ENCODE peak calls at places on chromosomes 12 and 14, in seven cellular contexts. One of them, this sample, is unnamed.

GRCh38 chr12:12017798-12018197 is 52.9 kb upstream of the BCL2L14 start:
- DNase-seq in GM12878: no peak
- DNase-seq in psoas muscle: no peak
- DNase-seq in heart left ventricle: no peak
- DNase-seq in lung: no peak
- DNase-seq in IMR-90: no peak
- DNase-seq in fibroblast of pulmonary artery: no peak
- DNase-seq in this sample: no peak

GRCh38 chr12:107684029-107684790 is 1.4 kb upstream of the PWP1 start:
- DNase-seq in GM12878: no peak
- DNase-seq in psoas muscle: no peak
- DNase-seq in heart left ventricle: no peak
- DNase-seq in lung: no peak
- DNase-seq in IMR-90: peak
- DNase-seq in fibroblast of pulmonary artery: no peak
- DNase-seq in this sample: no peak

GRCh38 chr14:63996575-63997220 is 143.9 kb downstream of the SYNE2 start:
- DNase-seq in GM12878: no peak
- DNase-seq in psoas muscle: no peak
- DNase-seq in heart left ventricle: no peak
- DNase-seq in lung: no peak
- DNase-seq in IMR-90: no peak
- DNase-seq in fibroblast of pulmonary artery: peak
- DNase-seq in this sample: peak

GRCh38 chr12:67920432-67920831 is 68.8 kb upstream of the IFNG-AS1 start:
- DNase-seq in GM12878: no peak
- DNase-seq in psoas muscle: no peak
- DNase-seq in heart left ventricle: no peak
- DNase-seq in lung: no peak
- DNase-seq in IMR-90: no peak
- DNase-seq in fibroblast of pulmonary artery: no peak
- DNase-seq in this sample: no peak

GRCh38 chr12:54352022-54352531 is 12.2 kb downstream of the GPR84 start:
- DNase-seq in GM12878: no peak
- DNase-seq in psoas muscle: peak
- DNase-seq in heart left ventricle: peak
- DNase-seq in lung: peak
- DNase-seq in IMR-90: peak
- DNase-seq in fibroblast of pulmonary artery: peak
- DNase-seq in this sample: peak

GRCh38 chr12:91972896-91973295 is 172.8 kb downstream of the BTG1 start:
- DNase-seq in GM12878: no peak
- DNase-seq in psoas muscle: no peak
- DNase-seq in heart left ventricle: no peak
- DNase-seq in lung: no peak
- DNase-seq in IMR-90: no peak
- DNase-seq in fibroblast of pulmonary artery: no peak
- DNase-seq in this sample: no peak

GRCh38 chr12:113007166-113007565 is 28.8 kb downstream of the OAS2 start:
- DNase-seq in GM12878: no peak
- DNase-seq in psoas muscle: no peak
- DNase-seq in heart left ventricle: no peak
- DNase-seq in lung: no peak
- DNase-seq in IMR-90: peak
- DNase-seq in fibroblast of pulmonary artery: peak
- DNase-seq in this sample: peak

GRCh38 chr12:124123432-124124015 is 150.5 kb downstream of the ZNF664 start:
- DNase-seq in GM12878: no peak
- DNase-seq in psoas muscle: no peak
- DNase-seq in heart left ventricle: no peak
- DNase-seq in lung: no peak
- DNase-seq in IMR-90: no peak
- DNase-seq in fibroblast of pulmonary artery: no peak
- DNase-seq in this sample: no peak

DNA sequence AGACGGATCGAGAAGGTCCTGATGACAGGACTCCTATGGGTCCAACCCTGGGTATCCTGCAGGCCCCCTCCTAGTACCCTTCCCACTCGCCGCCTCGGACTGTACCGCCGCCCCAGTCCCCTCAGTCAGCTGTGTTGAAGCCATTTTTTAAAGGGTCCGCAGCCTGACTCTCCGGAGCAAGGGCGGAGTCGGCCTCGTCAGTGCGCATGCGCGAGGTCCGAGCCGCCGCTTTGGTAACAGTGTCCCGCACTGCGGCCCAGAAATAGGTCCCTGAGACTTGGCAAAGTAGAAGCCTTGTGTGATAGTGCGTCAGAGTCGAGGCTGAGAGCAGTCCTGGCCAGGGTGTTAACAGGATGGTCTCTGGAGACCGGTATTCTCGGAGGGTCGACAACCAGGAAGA is 769.0 kb upstream of the ALG10B start:
- DNase-seq in GM12878: no peak
- DNase-seq in psoas muscle: no peak
- DNase-seq in heart left ventricle: no peak
- DNase-seq in lung: no peak
- DNase-seq in IMR-90: no peak
- DNase-seq in fibroblast of pulmonary artery: no peak
- DNase-seq in this sample: no peak
- H3K4me3 ChIP-seq in GM12878: no peak
- H3K4me3 ChIP-seq in psoas muscle: no peak
- H3K4me3 ChIP-seq in heart left ventricle: no peak
- H3K4me3 ChIP-seq in lung: no peak
- H3K4me3 ChIP-seq in IMR-90: no peak
- H3K4me3 ChIP-seq in fibroblast of pulmonary artery: no peak
- H3K4me3 ChIP-seq in this sample: no peak

GRCh38 chr14:76924363-76925151 is 98.3 kb downstream of the LRRC74A start:
- DNase-seq in GM12878: no peak
- DNase-seq in psoas muscle: no peak
- DNase-seq in heart left ventricle: no peak
- DNase-seq in lung: no peak
- DNase-seq in IMR-90: no peak
- DNase-seq in fibroblast of pulmonary artery: no peak
- DNase-seq in this sample: no peak
- H3K4me3 ChIP-seq in GM12878: no peak
- H3K4me3 ChIP-seq in psoas muscle: no peak
- H3K4me3 ChIP-seq in heart left ventricle: no peak
- H3K4me3 ChIP-seq in lung: no peak
- H3K4me3 ChIP-seq in IMR-90: no peak
- H3K4me3 ChIP-seq in fibroblast of pulmonary artery: no peak
- H3K4me3 ChIP-seq in this sample: no peak

DNA sequence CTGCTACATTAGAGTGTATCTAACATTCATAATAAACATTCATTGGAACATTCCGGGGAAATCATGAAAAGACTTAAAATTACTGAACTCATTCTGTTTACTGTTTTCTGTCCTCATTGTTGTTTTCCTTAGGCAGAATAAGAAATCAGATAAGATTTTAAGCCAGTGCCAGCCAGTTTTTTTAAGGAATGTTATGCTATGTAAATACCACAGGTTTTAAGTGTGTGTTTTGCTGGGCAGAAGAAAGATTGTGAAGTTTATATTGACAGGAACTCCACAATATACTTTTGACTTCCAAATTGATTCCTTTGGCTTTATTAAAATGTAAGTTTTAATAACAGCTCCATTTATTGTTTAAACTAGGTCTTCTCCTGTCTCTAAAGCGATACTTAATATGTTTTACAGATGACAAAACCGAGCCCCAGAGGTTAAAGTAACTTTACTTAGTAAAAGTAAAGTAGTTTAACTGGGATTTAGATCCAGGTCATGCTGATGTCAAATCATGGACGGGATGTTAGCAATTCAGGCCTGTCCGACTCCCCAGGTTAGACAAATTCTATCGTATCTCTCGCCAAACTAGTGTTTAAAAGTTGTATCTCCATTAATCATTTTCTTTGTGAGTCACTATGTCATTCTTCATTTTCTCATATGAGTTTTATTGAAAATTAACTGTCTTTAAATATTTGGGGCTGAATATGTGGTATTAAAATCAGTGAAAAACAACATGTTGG is 1.8 kb downstream of the LARP4 start:
- DNase-seq in GM12878: no peak
- DNase-seq in psoas muscle: no peak
- DNase-seq in heart left ventricle: no peak
- DNase-seq in lung: no peak
- DNase-seq in IMR-90: no peak
- DNase-seq in fibroblast of pulmonary artery: no peak
- DNase-seq in this sample: peak
- H3K4me3 ChIP-seq in GM12878: peak
- H3K4me3 ChIP-seq in psoas muscle: peak
- H3K4me3 ChIP-seq in heart left ventricle: peak
- H3K4me3 ChIP-seq in lung: no peak
- H3K4me3 ChIP-seq in IMR-90: peak
- H3K4me3 ChIP-seq in fibroblast of pulmonary artery: peak
- H3K4me3 ChIP-seq in this sample: peak

DNA sequence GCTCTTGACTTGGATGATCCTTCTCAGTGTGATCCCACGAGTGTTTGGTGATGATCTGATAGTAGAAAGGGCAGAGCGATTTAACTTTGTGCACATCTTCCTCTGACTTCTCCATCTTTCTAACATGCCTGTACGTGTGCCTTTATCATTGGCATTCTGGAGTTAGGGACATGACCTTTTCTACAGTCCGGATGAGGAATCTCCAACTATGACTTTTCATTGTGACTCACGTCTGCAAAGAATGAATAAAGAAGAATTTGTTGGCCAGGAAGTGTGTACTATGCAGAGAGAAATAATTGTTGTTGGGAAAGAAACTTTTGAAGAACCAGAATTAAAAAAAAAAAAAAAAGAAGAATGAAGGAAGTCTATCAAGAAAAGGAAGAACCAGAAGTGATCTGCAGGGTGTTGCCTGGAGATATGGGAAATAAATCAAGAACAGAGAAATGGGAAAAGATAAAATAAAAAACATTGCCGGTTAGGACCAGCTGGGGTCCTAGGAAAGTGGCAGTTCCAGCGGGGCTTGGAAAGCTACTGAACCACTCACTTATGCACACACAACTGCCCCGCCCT is 25.3 kb downstream of the PPFIBP1 start:
- DNase-seq in GM12878: no peak
- DNase-seq in psoas muscle: no peak
- DNase-seq in heart left ventricle: no peak
- DNase-seq in lung: no peak
- DNase-seq in IMR-90: peak
- DNase-seq in fibroblast of pulmonary artery: peak
- DNase-seq in this sample: peak
- H3K4me3 ChIP-seq in GM12878: no peak
- H3K4me3 ChIP-seq in psoas muscle: peak
- H3K4me3 ChIP-seq in heart left ventricle: no peak
- H3K4me3 ChIP-seq in lung: no peak
- H3K4me3 ChIP-seq in IMR-90: peak
- H3K4me3 ChIP-seq in fibroblast of pulmonary artery: peak
- H3K4me3 ChIP-seq in this sample: peak

GRCh38 chr14:79018846-79019245 is 848.7 kb downstream of the NRXN3 start:
- DNase-seq in GM12878: no peak
- DNase-seq in psoas muscle: no peak
- DNase-seq in heart left ventricle: no peak
- DNase-seq in lung: no peak
- DNase-seq in IMR-90: peak
- DNase-seq in fibroblast of pulmonary artery: peak
- DNase-seq in this sample: peak

GRCh38 chr14:79021756-79022155 is 851.6 kb downstream of the NRXN3 start:
- DNase-seq in GM12878: no peak
- DNase-seq in psoas muscle: no peak
- DNase-seq in heart left ventricle: no peak
- DNase-seq in lung: no peak
- DNase-seq in IMR-90: no peak
- DNase-seq in fibroblast of pulmonary artery: no peak
- DNase-seq in this sample: no peak

GRCh38 chr14:79017561-79017960 is 847.4 kb downstream of the NRXN3 start:
- DNase-seq in GM12878: no peak
- DNase-seq in psoas muscle: no peak
- DNase-seq in heart left ventricle: no peak
- DNase-seq in lung: no peak
- DNase-seq in IMR-90: no peak
- DNase-seq in fibroblast of pulmonary artery: no peak
- DNase-seq in this sample: no peak

GRCh38 chr14:79011920-79012204 is 841.7 kb downstream of the NRXN3 start:
- DNase-seq in GM12878: no peak
- DNase-seq in psoas muscle: no peak
- DNase-seq in heart left ventricle: no peak
- DNase-seq in lung: no peak
- DNase-seq in IMR-90: no peak
- DNase-seq in fibroblast of pulmonary artery: no peak
- DNase-seq in this sample: no peak

GRCh38 chr14:79016828-79017505 is 846.8 kb downstream of the NRXN3 start:
- DNase-seq in GM12878: no peak
- DNase-seq in psoas muscle: no peak
- DNase-seq in heart left ventricle: no peak
- DNase-seq in lung: no peak
- DNase-seq in IMR-90: peak
- DNase-seq in fibroblast of pulmonary artery: peak
- DNase-seq in this sample: peak
- H3K4me3 ChIP-seq in GM12878: no peak
- H3K4me3 ChIP-seq in psoas muscle: no peak
- H3K4me3 ChIP-seq in heart left ventricle: no peak
- H3K4me3 ChIP-seq in lung: no peak
- H3K4me3 ChIP-seq in IMR-90: no peak
- H3K4me3 ChIP-seq in fibroblast of pulmonary artery: no peak
- H3K4me3 ChIP-seq in this sample: no peak

GRCh38 chr14:68851078-68851477 is 58.2 kb upstream of the ZFP36L1 start:
- DNase-seq in GM12878: no peak
- DNase-seq in psoas muscle: no peak
- DNase-seq in heart left ventricle: no peak
- DNase-seq in lung: peak
- DNase-seq in IMR-90: no peak
- DNase-seq in fibroblast of pulmonary artery: no peak
- DNase-seq in this sample: no peak

GRCh38 chr14:68853749-68854148 is 60.9 kb upstream of the ZFP36L1 start:
- DNase-seq in GM12878: no peak
- DNase-seq in psoas muscle: no peak
- DNase-seq in heart left ventricle: no peak
- DNase-seq in lung: no peak
- DNase-seq in IMR-90: no peak
- DNase-seq in fibroblast of pulmonary artery: no peak
- DNase-seq in this sample: no peak

GRCh38 chr14:68846466-68846865 is 53.6 kb upstream of the ZFP36L1 start:
- DNase-seq in GM12878: no peak
- DNase-seq in psoas muscle: no peak
- DNase-seq in heart left ventricle: no peak
- DNase-seq in lung: peak
- DNase-seq in IMR-90: no peak
- DNase-seq in fibroblast of pulmonary artery: no peak
- DNase-seq in this sample: no peak

GRCh38 chr14:68848253-68848652 is 55.4 kb upstream of the ZFP36L1 start:
- DNase-seq in GM12878: no peak
- DNase-seq in psoas muscle: no peak
- DNase-seq in heart left ventricle: no peak
- DNase-seq in lung: peak
- DNase-seq in IMR-90: no peak
- DNase-seq in fibroblast of pulmonary artery: no peak
- DNase-seq in this sample: no peak

GRCh38 chr14:68849416-68849815 is 56.5 kb upstream of the ZFP36L1 start:
- DNase-seq in GM12878: no peak
- DNase-seq in psoas muscle: no peak
- DNase-seq in heart left ventricle: peak
- DNase-seq in lung: peak
- DNase-seq in IMR-90: no peak
- DNase-seq in fibroblast of pulmonary artery: no peak
- DNase-seq in this sample: no peak
- H3K4me3 ChIP-seq in GM12878: no peak
- H3K4me3 ChIP-seq in psoas muscle: no peak
- H3K4me3 ChIP-seq in heart left ventricle: no peak
- H3K4me3 ChIP-seq in lung: no peak
- H3K4me3 ChIP-seq in IMR-90: no peak
- H3K4me3 ChIP-seq in fibroblast of pulmonary artery: no peak
- H3K4me3 ChIP-seq in this sample: no peak